ENCODE peak calls at places on chromosomes 5 and 9, in five cellular contexts. L is thyroid gland, O is GM06990, H is bronchial epithelial cell, F is uterus. M is an unnamed sample.
A peak's percentile ranks its signal among the peaks of the same experiment; 100 is the strongest.

GRCh38 chr9:126128494-126129142 is 198.0 kb upstream of the MVB12B start:
- DNase-seq in O (no peak), L (no peak), H (no peak), F (no peak), M (peak; percentile 7)

GRCh38 chr5:32559411-32559810 is 25.9 kb upstream of the SUB1 start:
- DNase-seq in L (no peak), O (no peak), H (no peak), F (no peak), M (no peak)

GRCh38 chr5:2203774-2204173 is 321.0 kb upstream of the IRX4 start:
- DNase-seq in O (no peak), H (no peak), F (no peak), L (no peak), M (no peak)

GRCh38 chr5:177357459-177358332 is at the start of gene RGS14:
- DNase-seq in O (peak; percentile 80), H (peak; percentile 61), L (no peak), F (no peak), M (no peak)

GRCh38 chr5:141691867-141692532 is 10.0 kb upstream of the ARAP3 start:
- DNase-seq in H (peak; percentile 58), F (peak; percentile 74), L (peak; percentile 83), O (peak; percentile 78), M (peak; percentile 91)

GRCh38 chr9:135926402-135927194 is 19.3 kb upstream of the CAMSAP1 start:
- DNase-seq in L (no peak), F (no peak), H (peak; percentile 88), O (no peak), M (no peak)

GRCh38 chr9:6566409-6567139 is 79.0 kb downstream of the GLDC start:
- DNase-seq in L (no peak), O (peak; percentile 32), F (peak; percentile 33), H (peak; percentile 100), M (no peak)

GRCh38 chr5:72523960-72524582 is 16.9 kb upstream of the ZNF366 start:
- DNase-seq in F (no peak), H (peak; percentile 84), L (no peak), O (peak; percentile 40), M (no peak)

GRCh38 chr5:177496111-177497010 is 1.0 kb downstream of the PDLIM7 start:
- DNase-seq in H (peak; percentile 69), L (peak; percentile 71), O (no peak), F (peak; percentile 93), M (peak; percentile 74)

GRCh38 chr5:141420855-141421488 is at the start of gene PCDHGA11:
- DNase-seq in O (no peak), L (peak; percentile 47), F (no peak), H (peak; percentile 59), M (peak; percentile 73)

GRCh38 chr9:83596899-83597504 is 25.9 kb upstream of the IDNK start:
- DNase-seq in O (peak; percentile 16), F (no peak), L (peak; percentile 38), H (peak; percentile 16), M (peak; percentile 76)

GRCh38 chr9:12878342-12878978 is 103.6 kb downstream of the LURAP1L start:
- DNase-seq in O (no peak), F (no peak), H (peak; percentile 86), L (no peak), M (no peak)

GRCh38 chr9:34690983-34691382 is at the start of gene CCL19:
- DNase-seq in H (no peak), L (no peak), F (no peak), O (no peak), M (no peak)

GRCh38 chr9:125025584-125025983 is 84.7 kb upstream of the GOLGA1 start:
- DNase-seq in H (peak; percentile 22), O (no peak), F (no peak), L (no peak), M (no peak)

GRCh38 chr5:132227485-132228240 is at the start of gene P4HA2:
- DNase-seq in O (peak; percentile 79), H (peak; percentile 61), L (peak; percentile 87), F (peak; percentile 78), M (peak; percentile 84)

GRCh38 chr9:4221936-4222335 is 77.9 kb downstream of the GLIS3 start:
- DNase-seq in H (no peak), F (no peak), O (no peak), L (no peak), M (no peak)

DNA sequence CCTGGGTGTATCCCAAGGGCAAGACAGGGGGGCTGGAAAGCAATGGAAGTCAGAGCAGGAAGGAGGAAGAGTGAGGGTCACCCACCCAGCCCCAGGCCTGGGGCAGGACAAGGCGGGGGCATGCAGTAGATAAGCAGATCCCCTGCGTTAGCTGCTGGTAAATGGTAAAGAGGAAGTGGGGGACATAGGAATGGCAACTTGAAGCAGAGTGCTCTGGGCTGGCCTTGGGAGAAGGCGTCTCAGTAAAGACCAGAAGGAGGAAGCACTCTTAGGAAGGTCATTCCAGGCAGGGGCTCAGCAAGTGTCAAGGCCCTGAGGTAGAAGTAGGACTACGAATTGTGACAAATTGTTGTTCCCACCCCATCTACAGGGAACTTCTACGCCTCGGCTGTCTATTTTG is 15.1 kb downstream of the TCOF1 start:
- DNase-seq in H (no peak), F (no peak), O (no peak), L (no peak), M (no peak)
- H3K36me3 ChIP-seq in H (peaks cover 49% of the 10 kb centered on the region), F (no peaks in the 10 kb centered on the region), O (peaks cover 71% of the 10 kb centered on the region), L (peaks cover 87% of the 10 kb centered on the region), M (no peaks in the 10 kb centered on the region)

GRCh38 chr9:36873247-36873875 is 160.7 kb downstream of the PAX5 start:
- DNase-seq in F (peak; percentile 21), H (peak; percentile 58), O (peak; percentile 45), L (peak; percentile 76), M (peak; percentile 77)
- TF ChIP-seq CTCF in F (peak; percentile 31), H (peak; percentile 91), O (peak; percentile 92), L (peak; percentile 82), M (peak; percentile 75)

DNA sequence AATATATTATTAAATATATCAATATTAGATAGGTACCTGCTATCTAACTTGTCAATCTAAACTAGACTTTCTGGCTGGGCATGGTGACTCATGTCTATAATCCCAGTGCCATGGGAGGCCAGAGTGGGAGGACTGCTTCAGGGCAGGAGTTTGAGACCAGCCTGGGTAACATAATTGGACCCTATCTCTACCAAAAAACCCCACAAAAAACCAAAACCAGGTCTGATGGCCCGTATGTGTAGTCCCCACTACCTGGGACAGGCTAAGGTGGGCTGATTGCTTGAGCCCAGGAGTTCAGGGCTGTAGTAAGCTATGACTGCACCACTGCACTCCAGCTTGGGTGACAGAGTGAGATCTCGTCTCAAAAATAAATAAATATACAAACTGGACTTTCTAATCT is 55.0 kb downstream of the PJA2 start:
- DNase-seq in F (no peak), O (no peak), H (no peak), L (no peak), M (no peak)
- H3K36me3 ChIP-seq in F (no peaks in the 10 kb centered on the region), O (peaks cover 2% of the 10 kb centered on the region), H (peaks cover 4% of the 10 kb centered on the region), L (peaks cover 9% of the 10 kb centered on the region), M (no peaks in the 10 kb centered on the region)

GRCh38 chr9:30039712-30040111 is 2344.7 kb upstream of the ACO1 start:
- DNase-seq in H (no peak), O (no peak), L (no peak), F (no peak), M (no peak)
- TF ChIP-seq CTCF in H (no peak), O (no peak), L (no peak), F (no peak), M (no peak)

GRCh38 chr5:57258052-57258451 is 84.2 kb downstream of the GPBP1 start:
- DNase-seq in L (no peak), O (no peak), F (no peak), H (no peak), M (no peak)
- H3K36me3 ChIP-seq in L (peaks cover 8% of the 10 kb centered on the region), O (peaks cover 3% of the 10 kb centered on the region), F (no peaks in the 10 kb centered on the region), H (peaks cover 9% of the 10 kb centered on the region), M (no peaks in the 10 kb centered on the region)